ENCODE peak calls at places on chromosomes 12 and 14, in seven cellular contexts. U, S, H, O, L, E and A are unnamed samples.

GRCh38 chr14:77265561-77266335 is 5.3 kb downstream of the NGB start:
- DNase-seq in U (no peak), S (no peak), H (no peak), O (no peak), L (no peak), E (no peak), A (no peak)

GRCh38 chr14:106277503-106277902 is 751.1 kb downstream of the TMEM121 start:
- DNase-seq in U (peak; percentile 22), S (no peak), H (peak; percentile 62), O (no peak), L (no peak), E (peak; percentile 23), A (no peak)

GRCh38 chr12:94208433-94208921 is 60.1 kb downstream of the PLXNC1 start:
- DNase-seq in U (no peak), S (no peak), H (no peak), O (no peak), L (peak; percentile 39), E (no peak), A (no peak)

GRCh38 chr14:101839236-101839635 is 77.7 kb downstream of the PPP2R5C start:
- DNase-seq in U (no peak), S (no peak), H (no peak), O (no peak), L (no peak), E (no peak), A (no peak)

GRCh38 chr12:53054112-53054878 is 4.4 kb downstream of the TNS2 start:
- DNase-seq in U (peak; percentile 98), S (no peak), H (peak; percentile 98), O (no peak), L (peak; percentile 86), E (no peak), A (peak; percentile 97)

GRCh38 chr12:54019924-54020586 is 8.2 kb upstream of the HOXC6 start:
- DNase-seq in U (peak; percentile 37), S (no peak), H (peak; percentile 23), O (no peak), L (no peak), E (peak; percentile 38), A (no peak)

GRCh38 chr12:53103860-53104305 is 597 bp downstream of the SOAT2 start:
- DNase-seq in U (no peak), S (no peak), H (no peak), O (no peak), L (no peak), E (no peak), A (no peak)

GRCh38 chr12:127501916-127502315 is 765.1 kb upstream of the TMEM132C start:
- DNase-seq in U (no peak), S (no peak), H (no peak), O (no peak), L (no peak), E (no peak), A (no peak)

GRCh38 chr12:28618171-28618570 is 427.9 kb downstream of the CCDC91 start:
- DNase-seq in U (no peak), S (no peak), H (no peak), O (no peak), L (no peak), E (no peak), A (no peak)

GRCh38 chr14:105700622-105701288 is 174.4 kb downstream of the TMEM121 start:
- DNase-seq in U (no peak), S (no peak), H (no peak), O (no peak), L (peak; percentile 45), E (no peak), A (no peak)

GRCh38 chr12:128823216-128823915 is 392 bp downstream of the SLC15A4 start:
- DNase-seq in U (no peak), S (no peak), H (peak; percentile 62), O (no peak), L (peak; percentile 45), E (peak; percentile 30), A (no peak)

GRCh38 chr14:74204481-74204880 is 34.8 kb upstream of the VSX2 start:
- DNase-seq in U (no peak), S (no peak), H (no peak), O (no peak), L (no peak), E (no peak), A (peak; percentile 34)

GRCh38 chr14:73786632-73786941 is 65.0 kb upstream of the PTGR2 start:
- DNase-seq in U (peak; percentile 22), S (no peak), H (no peak), O (no peak), L (no peak), E (peak; percentile 38), A (peak; percentile 76)

GRCh38 chr12:132197581-132198281 is 53.5 kb downstream of the NOC4L start:
- DNase-seq in U (no peak), S (no peak), H (no peak), O (no peak), L (no peak), E (no peak), A (no peak)

GRCh38 chr12:75878382-75878720 is 153.2 kb downstream of the PHLDA1 start:
- DNase-seq in U (no peak), S (no peak), H (no peak), O (no peak), L (no peak), E (no peak), A (peak; percentile 69)

GRCh38 chr12:96514328-96514727 is 25.0 kb downstream of the CFAP54 start:
- DNase-seq in U (no peak), S (no peak), H (no peak), O (no peak), L (no peak), E (no peak), A (peak; percentile 64)

GRCh38 chr12:81520064-81520945 is 238.8 kb downstream of the PPFIA2 start:
- DNase-seq in U (peak; percentile 59), S (no peak), H (no peak), O (no peak), L (no peak), E (peak; percentile 31), A (peak; percentile 20)

GRCh38 chr14:102187583-102188001 is 47.9 kb downstream of the WDR20 start:
- DNase-seq in U (no peak), S (no peak), H (no peak), O (no peak), L (no peak), E (no peak), A (peak; percentile 39)

GRCh38 chr14:75431827-75432226 is 4.0 kb downstream of the JDP2 start:
- DNase-seq in U (no peak), S (no peak), H (no peak), O (no peak), L (no peak), E (no peak), A (no peak)

GRCh38 chr14:86787782-86788181 is 1205.2 kb downstream of the GALC start:
- DNase-seq in U (no peak), S (no peak), H (peak; percentile 43), O (peak; percentile 15), L (no peak), E (peak; percentile 16), A (no peak)

GRCh38 chr12:101826766-101827368 is 3.9 kb downstream of the GNPTAB start:
- DNase-seq in U (no peak), S (no peak), H (no peak), O (no peak), L (no peak), E (no peak), A (no peak)

GRCh38 chr12:20451759-20452158 is 83.4 kb downstream of the PDE3A start:
- DNase-seq in U (no peak), S (peak; percentile 71), H (no peak), O (peak; percentile 81), L (no peak), E (peak; percentile 73), A (peak; percentile 54)

GRCh38 chr14:65594153-65594881 is 181.8 kb downstream of the FUT8 start:
- DNase-seq in U (no peak), S (no peak), H (no peak), O (no peak), L (no peak), E (no peak), A (no peak)

GRCh38 chr14:23121401-23121800 is 2.3 kb upstream of the CEBPE start:
- DNase-seq in U (no peak), S (no peak), H (no peak), O (peak; percentile 12), L (peak; percentile 25), E (peak; percentile 80), A (peak; percentile 78)

GRCh38 chr12:116125981-116126566 is 151.4 kb downstream of the MED13L start:
- DNase-seq in U (peak; percentile 22), S (no peak), H (no peak), O (no peak), L (no peak), E (no peak), A (no peak)